ENCODE peak calls at places on chromosomes 3 and 15, in five cellular contexts. J is naive thymus-derived CD4-positive, alpha-beta T cell; W is iPS DF 6.9; U is ovary; Y is cardiac muscle cell. L is an unnamed sample.
A peak's percentile ranks its signal among the peaks of the same experiment; 100 is the strongest.

GRCh38 chr15:26087881-26088280 is 224.8 kb upstream of the ATP10A start:
- DNase-seq in J (no peak), W (no peak), U (no peak), Y (no peak), L (no peak)

GRCh38 chr15:58498821-58499580 is 67.2 kb downstream of the LIPC start:
- DNase-seq in J (no peak), W (no peak), U (no peak), Y (no peak), L (no peak)

GRCh38 chr15:69474846-69475455 is 22.3 kb downstream of the RPLP1 start:
- DNase-seq in J (no peak), W (no peak), U (no peak), Y (no peak), L (no peak)

GRCh38 chr3:179265875-179266274 is 15.0 kb upstream of the KCNMB3 start:
- DNase-seq in J (no peak), W (no peak), U (no peak), Y (no peak), L (peak; percentile 29)

GRCh38 chr3:34868935-34869334 is 770.4 kb upstream of the ARPP21 start:
- DNase-seq in J (no peak), W (no peak), U (no peak), Y (no peak), L (no peak)

GRCh38 chr15:36334059-36334458 is 245.4 kb upstream of the CDIN1 start:
- DNase-seq in J (no peak), W (no peak), U (no peak), Y (peak; percentile 39), L (no peak)

GRCh38 chr3:56799251-56799882 is 2.4 kb downstream of the ARHGEF3 start:
- DNase-seq in J (peak; percentile 73), W (peak; percentile 9), U (no peak), Y (peak; percentile 59), L (peak; percentile 42)

GRCh38 chr15:93296786-93297500 is 207.9 kb upstream of the RGMA start:
- DNase-seq in J (no peak), W (no peak), U (no peak), Y (no peak), L (no peak)

GRCh38 chr3:50205719-50206276 is 727 bp downstream of the SLC38A3 start:
- DNase-seq in J (no peak), W (no peak), U (no peak), Y (peak; percentile 65), L (no peak)

GRCh38 chr15:60760646-60761504 is 281.9 kb upstream of the ICE2 start:
- DNase-seq in J (no peak), W (no peak), U (no peak), Y (no peak), L (no peak)

GRCh38 chr3:190119734-190120133 is 963 bp downstream of the P3H2 start:
- DNase-seq in J (no peak), W (no peak), U (no peak), Y (no peak), L (peak; percentile 49)

GRCh38 chr15:78811124-78811824 is at the start of gene ADAMTS7:
- DNase-seq in J (no peak), W (no peak), U (peak; percentile 81), Y (peak; percentile 89), L (peak; percentile 54)

DNA sequence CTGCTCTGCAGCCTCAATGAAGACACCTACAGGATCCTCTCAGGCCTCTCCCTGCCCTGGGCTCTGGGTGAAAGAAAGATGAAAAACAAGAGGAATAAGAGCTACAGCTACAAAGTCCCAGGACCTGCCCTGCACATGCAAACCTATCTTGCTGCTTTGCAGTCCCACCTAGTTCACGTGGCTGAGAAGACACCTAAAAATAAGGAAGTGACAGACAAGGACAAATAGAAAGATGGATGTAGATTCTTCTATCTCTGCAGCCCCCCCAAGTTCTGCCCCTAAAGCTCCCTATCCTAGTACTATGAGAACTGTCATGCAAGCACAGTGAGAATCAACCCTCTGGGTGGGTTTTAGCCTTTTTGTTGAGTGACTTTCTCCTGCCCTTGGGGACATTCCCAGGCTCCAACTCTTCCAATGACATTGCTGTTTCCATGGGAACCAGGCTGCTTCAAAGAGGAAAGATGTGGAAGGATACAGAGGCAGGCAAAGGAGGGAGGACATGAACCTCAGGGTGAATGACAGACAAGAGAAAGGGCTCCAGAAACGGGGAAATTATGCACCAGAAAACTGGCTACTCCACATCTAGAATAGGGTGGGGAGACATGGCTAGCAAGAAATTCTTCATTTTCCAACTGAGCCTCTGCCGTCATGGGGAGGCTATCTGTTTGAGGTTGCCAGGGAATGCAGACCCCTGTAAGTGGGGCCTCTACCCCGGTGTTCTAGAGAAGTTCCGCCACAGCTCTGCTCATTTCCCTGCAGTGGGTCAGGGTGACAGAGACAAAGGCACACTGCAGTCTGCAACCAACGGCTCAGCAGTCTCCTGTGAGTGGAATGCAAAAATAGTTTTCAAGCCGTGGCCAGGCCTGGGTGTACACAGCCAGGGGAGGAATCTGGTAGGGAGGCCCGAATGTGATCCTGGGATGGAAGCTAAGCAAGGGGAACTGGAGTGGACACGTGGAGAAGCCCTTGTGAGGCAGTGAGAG is 5.2 kb downstream of the CSPG5 start:
- DNase-seq in J (no peak), W (no peak), U (no peak), Y (peak; percentile 25), L (no peak)
- H3K27me3 ChIP-seq in J (no peaks in the 10 kb centered on the region), W (peaks cover 4% of the 10 kb centered on the region), U (no peaks in the 10 kb centered on the region), Y (peaks cover 28% of the 10 kb centered on the region), L (no peaks in the 10 kb centered on the region)

DNA sequence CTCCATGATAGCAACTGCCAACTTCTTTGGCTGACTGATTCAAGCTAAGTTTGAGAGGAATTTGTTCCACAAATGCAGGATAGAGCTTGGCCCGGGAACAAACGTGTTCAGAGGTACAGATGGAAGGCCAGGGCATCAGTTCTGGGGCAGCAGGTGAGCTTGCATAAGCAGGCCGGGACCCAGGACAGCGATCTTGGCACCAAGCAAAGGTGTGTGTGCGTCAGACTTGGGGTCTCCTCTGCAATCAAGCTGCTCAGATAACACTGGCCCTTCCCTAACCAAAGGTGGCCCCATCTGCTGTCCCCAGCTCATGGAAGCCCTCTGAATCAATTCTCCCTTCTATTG is 155.6 kb downstream of the MEGF11 start:
- DNase-seq in J (no peak), W (no peak), U (no peak), Y (no peak), L (no peak)
- H3K27me3 ChIP-seq in J (no peaks in the 10 kb centered on the region), W (no peaks in the 10 kb centered on the region), U (no peaks in the 10 kb centered on the region), Y (no peaks in the 10 kb centered on the region), L (no peaks in the 10 kb centered on the region)

GRCh38 chr15:74281147-74282133 is 45.3 kb downstream of the CCDC33 start:
- DNase-seq in J (no peak), W (no peak), U (no peak), Y (no peak), L (no peak)
- H3K27me3 ChIP-seq in J (no peaks in the 10 kb centered on the region), W (no peaks in the 10 kb centered on the region), U (no peaks in the 10 kb centered on the region), Y (no peaks in the 10 kb centered on the region), L (no peaks in the 10 kb centered on the region)

DNA sequence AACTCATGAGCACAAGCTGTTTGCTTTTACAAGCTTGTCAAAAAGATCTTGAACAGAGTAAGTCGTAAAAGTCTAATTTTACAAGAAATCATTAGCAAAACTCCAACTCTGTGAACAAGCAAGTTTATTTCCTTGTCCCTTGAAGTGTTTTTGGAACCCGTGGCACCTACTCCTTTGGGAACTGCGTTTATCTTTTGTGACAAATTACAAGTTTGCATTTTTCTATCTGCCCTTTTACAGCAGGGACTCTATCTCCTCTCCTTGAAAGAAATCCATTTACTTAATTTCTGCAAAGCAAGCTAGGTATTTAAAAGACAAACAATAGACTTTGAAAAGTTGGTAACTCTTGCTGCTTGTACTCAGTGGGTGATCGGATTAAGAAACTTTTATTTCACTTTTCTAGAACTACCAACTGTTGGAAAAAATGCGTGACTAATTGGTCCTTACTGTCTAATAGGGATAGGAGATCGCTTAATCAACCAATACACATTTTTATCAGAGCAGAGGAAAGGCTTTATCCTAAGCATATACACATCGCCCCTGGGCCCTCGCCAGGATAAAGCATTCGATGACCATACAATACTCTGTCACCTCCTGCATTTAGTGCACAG is 1.9 kb downstream of the PRTG start:
- DNase-seq in J (no peak), W (no peak), U (no peak), Y (no peak), L (no peak)
- H3K27me3 ChIP-seq in J (peaks cover 8% of the 10 kb centered on the region), W (peaks cover 65% of the 10 kb centered on the region), U (no peaks in the 10 kb centered on the region), Y (no peaks in the 10 kb centered on the region), L (peaks cover 3% of the 10 kb centered on the region)

GRCh38 chr3:134150476-134150875 is 100.2 kb downstream of the RYK start:
- DNase-seq in J (no peak), W (no peak), U (no peak), Y (no peak), L (no peak)

GRCh38 chr3:134147411-134147810 is 103.2 kb downstream of the RYK start:
- DNase-seq in J (no peak), W (no peak), U (no peak), Y (no peak), L (no peak)

GRCh38 chr3:134149286-134149685 is 101.4 kb downstream of the RYK start:
- DNase-seq in J (no peak), W (no peak), U (no peak), Y (no peak), L (no peak)

GRCh38 chr3:134145183-134145582 is 105.5 kb downstream of the RYK start:
- DNase-seq in J (no peak), W (no peak), U (no peak), Y (no peak), L (no peak)

GRCh38 chr3:134148534-134148933 is 102.1 kb downstream of the RYK start:
- DNase-seq in J (no peak), W (no peak), U (no peak), Y (no peak), L (no peak)
- H3K27me3 ChIP-seq in J (no peaks in the 10 kb centered on the region), W (no peaks in the 10 kb centered on the region), U (no peaks in the 10 kb centered on the region), Y (no peaks in the 10 kb centered on the region), L (no peaks in the 10 kb centered on the region)

GRCh38 chr15:29093065-29093435 is 176.6 kb downstream of the NSMCE3 start:
- DNase-seq in J (no peak), W (no peak), U (no peak), Y (no peak), L (no peak)

GRCh38 chr15:29092376-29093064 is 177.1 kb downstream of the NSMCE3 start:
- DNase-seq in J (no peak), W (no peak), U (no peak), Y (no peak), L (no peak)

GRCh38 chr15:29093696-29094343 is 175.8 kb downstream of the NSMCE3 start:
- DNase-seq in J (no peak), W (no peak), U (no peak), Y (no peak), L (no peak)

GRCh38 chr15:29095746-29096145 is 173.9 kb downstream of the NSMCE3 start:
- DNase-seq in J (no peak), W (no peak), U (no peak), Y (no peak), L (no peak)

GRCh38 chr15:29094711-29095110 is 174.9 kb downstream of the NSMCE3 start:
- DNase-seq in J (no peak), W (no peak), U (no peak), Y (no peak), L (no peak)
- H3K27me3 ChIP-seq in J (no peaks in the 10 kb centered on the region), W (no peaks in the 10 kb centered on the region), U (no peaks in the 10 kb centered on the region), Y (no peaks in the 10 kb centered on the region), L (no peaks in the 10 kb centered on the region)

DNA sequence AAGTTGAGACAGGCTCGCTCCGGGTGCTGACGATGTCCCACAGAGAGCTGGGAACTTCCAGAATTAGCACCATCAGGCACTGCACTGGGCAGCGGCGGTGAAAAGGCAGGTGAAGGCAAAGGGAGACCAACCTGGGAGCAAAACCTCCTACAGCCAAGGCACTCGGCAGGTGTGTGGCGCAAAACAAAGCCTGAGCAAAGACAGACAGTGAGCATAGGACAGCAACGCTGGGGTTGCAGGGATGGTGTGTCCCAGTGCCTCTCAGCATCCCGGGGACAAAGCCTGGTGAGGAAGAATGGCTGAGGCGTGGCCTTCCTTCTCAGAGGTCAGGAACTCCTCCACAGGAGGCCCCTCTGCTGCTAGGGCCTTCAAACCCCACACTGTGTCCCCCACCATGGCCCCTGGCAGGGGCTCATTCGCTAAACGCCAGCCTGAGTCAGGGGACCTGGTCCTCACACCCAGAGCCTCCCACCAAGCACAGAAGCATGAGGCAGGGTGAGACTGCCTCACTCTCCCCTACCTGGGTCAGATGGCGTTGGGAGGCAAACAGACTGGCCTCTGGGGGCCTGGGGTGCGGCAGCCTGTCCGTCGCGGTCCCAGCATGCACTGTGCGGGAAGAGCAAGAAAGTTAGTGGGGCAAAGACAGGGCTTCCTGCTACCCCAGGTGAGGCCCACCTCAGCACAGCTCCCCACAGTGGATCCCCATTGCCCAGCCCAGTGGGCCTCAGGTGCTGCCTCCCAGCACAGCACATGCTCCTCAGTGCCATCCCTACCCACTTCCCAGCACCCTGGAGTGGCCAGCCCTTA is 44.1 kb upstream of the LINGO1 start:
- DNase-seq in J (no peak), W (no peak), U (no peak), Y (no peak), L (no peak)
- H3K27me3 ChIP-seq in J (no peaks in the 10 kb centered on the region), W (no peaks in the 10 kb centered on the region), U (no peaks in the 10 kb centered on the region), Y (peaks cover 5% of the 10 kb centered on the region), L (no peaks in the 10 kb centered on the region)

L was measured in GM06990.